ENCODE peak calls at places on chromosome 5, in eight cellular contexts. T, F, P, I, Q, M, C and W are unnamed samples.

GRCh38 chr5:57033103-57033502 is 81.2 kb upstream of the MIER3 start:
- DNase-seq in T (peak), M (no peak), P (no peak), Q (no peak), F (no peak), I (no peak), C (peak), W (no peak)

GRCh38 chr5:144429405-144429804 is 258.7 kb downstream of the KCTD16 start:
- DNase-seq in I (no peak), P (no peak), T (no peak), M (no peak), C (no peak), Q (no peak), F (no peak), W (no peak)

GRCh38 chr5:159419567-159419966 is 89.3 kb upstream of the IL12B start:
- DNase-seq in I (no peak), C (no peak), Q (no peak), T (peak), F (no peak), M (no peak), P (no peak), W (no peak)

GRCh38 chr5:30392897-30393296 is 800.6 kb upstream of the CDH6 start:
- DNase-seq in M (no peak), T (no peak), C (no peak), I (peak), F (no peak), P (no peak), Q (no peak), W (no peak)

GRCh38 chr5:142947427-142947709 is 177.2 kb downstream of the ARHGAP26 start:
- DNase-seq in I (no peak), P (no peak), M (no peak), F (no peak), T (no peak), Q (no peak), C (no peak), W (no peak)

GRCh38 chr5:73496984-73497457 is 1.2 kb upstream of the BTF3 start:
- DNase-seq in C (no peak), P (no peak), T (peak), F (no peak), Q (peak), M (peak), I (peak), W (no peak)

GRCh38 chr5:5018560-5018935 is 121.6 kb upstream of the ADAMTS16 start:
- DNase-seq in Q (no peak), I (no peak), F (no peak), M (peak), P (no peak), T (no peak), C (no peak), W (no peak)

GRCh38 chr5:1400936-1401335 is 44.3 kb downstream of the SLC6A3 start:
- DNase-seq in Q (no peak), M (no peak), I (no peak), P (peak), C (no peak), F (no peak), T (no peak), W (no peak)

GRCh38 chr5:102737161-102737560 is 17.9 kb upstream of the PAM start:
- DNase-seq in I (no peak), C (no peak), M (no peak), Q (no peak), T (no peak), F (no peak), P (no peak), W (no peak)

GRCh38 chr5:43190755-43191603 is 1.0 kb upstream of the NIM1K start:
- DNase-seq in Q (no peak), P (no peak), I (no peak), C (no peak), F (no peak), T (no peak), M (peak), W (no peak)

GRCh38 chr5:172840077-172840777 is 6.2 kb downstream of the ERGIC1 start:
- DNase-seq in F (no peak), I (no peak), T (no peak), Q (no peak), C (no peak), M (peak), P (no peak), W (no peak)

GRCh38 chr5:173394701-173395100 is 66.5 kb upstream of the STC2 start:
- DNase-seq in I (no peak), Q (no peak), T (no peak), P (no peak), F (no peak), M (peak), C (no peak), W (no peak)

GRCh38 chr5:37709020-37709419 is 130.8 kb downstream of the GDNF start:
- DNase-seq in M (no peak), F (no peak), C (no peak), Q (no peak), P (no peak), I (no peak), T (no peak), W (no peak)

GRCh38 chr5:137115152-137115551 is 384.0 kb downstream of the SPOCK1 start:
- DNase-seq in Q (no peak), C (no peak), F (no peak), I (no peak), T (no peak), P (no peak), M (no peak), W (no peak)

GRCh38 chr5:137122558-137122957 is 376.6 kb downstream of the SPOCK1 start:
- DNase-seq in F (no peak), Q (no peak), C (no peak), I (no peak), T (no peak), P (no peak), M (no peak), W (no peak)

GRCh38 chr5:137122075-137122474 is 377.1 kb downstream of the SPOCK1 start:
- DNase-seq in I (no peak), T (no peak), C (peak), F (no peak), M (peak), Q (no peak), P (no peak), W (no peak)

GRCh38 chr5:137118629-137119028 is 380.5 kb downstream of the SPOCK1 start:
- DNase-seq in C (no peak), M (no peak), Q (no peak), P (no peak), F (no peak), I (no peak), T (no peak), W (no peak)

DNA sequence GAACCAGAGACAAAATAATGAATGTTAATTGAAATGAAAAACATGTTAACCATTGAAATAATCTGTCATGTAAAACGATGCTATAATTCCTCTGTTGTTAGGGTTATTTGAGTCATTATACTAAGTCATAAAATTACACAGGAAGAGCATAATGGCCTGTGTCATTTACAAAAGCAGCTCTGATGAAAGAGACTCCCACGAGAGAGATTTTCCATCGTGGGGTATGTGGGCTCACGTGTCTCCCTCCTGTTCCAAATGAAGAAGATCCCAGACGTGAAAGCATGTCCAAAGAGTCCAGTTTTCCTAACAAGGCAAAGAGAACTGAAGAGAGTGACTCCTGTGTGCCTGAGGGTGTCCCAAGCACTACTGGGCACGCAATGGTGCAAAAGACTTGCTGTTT is 379.8 kb downstream of the SPOCK1 start:
- DNase-seq in M (no peak), T (no peak), P (no peak), I (no peak), Q (no peak), F (no peak), C (no peak), W (no peak)
- TF ChIP-seq CTCF in M (no peak), T (no peak), P (no peak), I (no peak), Q (no peak), F (no peak), C (no peak), W (no peak)

GRCh38 chr5:151076616-151077015 is 4.2 kb downstream of the TNIP1 start:
- DNase-seq in C (no peak), P (no peak), F (no peak), I (no peak), T (no peak), M (no peak), Q (no peak), W (no peak)
- H3K4me3 ChIP-seq in C (no peak), P (no peak), F (no peak), I (no peak), T (no peak), M (no peak), Q (no peak), W (no peak)

DNA sequence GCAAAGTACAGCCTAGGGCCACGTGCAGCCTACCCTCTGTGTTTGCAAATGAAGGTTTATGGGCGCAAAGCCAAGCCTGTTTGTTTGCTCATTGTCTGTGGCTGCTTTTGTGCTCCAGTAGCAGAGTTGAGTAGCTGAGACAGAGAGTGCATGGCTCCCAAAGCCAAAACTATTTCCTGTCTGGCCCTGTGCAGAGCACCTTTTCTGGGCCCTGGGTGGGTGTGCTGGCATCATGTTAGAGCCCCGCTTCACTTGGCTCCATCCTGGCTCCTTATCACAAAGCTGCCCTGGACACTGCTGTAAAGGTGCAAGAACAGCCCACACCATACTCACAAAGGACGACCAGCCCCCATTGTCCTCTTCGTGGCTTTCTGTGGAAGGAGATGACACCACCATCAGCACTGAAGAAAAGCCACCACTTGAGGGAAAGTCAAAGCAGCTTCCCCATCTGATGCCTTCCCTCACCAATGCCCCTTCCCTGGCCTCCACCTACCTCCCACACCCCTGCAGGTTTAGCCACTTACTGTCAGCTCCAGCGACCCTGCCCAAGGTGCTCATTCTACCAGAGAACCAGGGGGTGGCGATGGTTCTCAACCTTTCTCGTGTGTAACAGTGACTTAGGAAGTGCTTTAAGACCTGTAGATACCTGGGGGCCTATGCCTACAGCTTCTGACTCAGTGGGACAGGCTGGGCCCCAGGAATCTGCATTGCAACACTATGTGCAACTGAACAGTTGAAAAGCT is 23.4 kb downstream of the LCP2 start:
- DNase-seq in T (peak), P (no peak), F (no peak), M (no peak), Q (no peak), C (no peak), I (peak), W (no peak)
- TF ChIP-seq CTCF in T (peak), P (peak), F (peak), M (no peak), Q (peak), C (no peak), I (peak), W (peak)

DNA sequence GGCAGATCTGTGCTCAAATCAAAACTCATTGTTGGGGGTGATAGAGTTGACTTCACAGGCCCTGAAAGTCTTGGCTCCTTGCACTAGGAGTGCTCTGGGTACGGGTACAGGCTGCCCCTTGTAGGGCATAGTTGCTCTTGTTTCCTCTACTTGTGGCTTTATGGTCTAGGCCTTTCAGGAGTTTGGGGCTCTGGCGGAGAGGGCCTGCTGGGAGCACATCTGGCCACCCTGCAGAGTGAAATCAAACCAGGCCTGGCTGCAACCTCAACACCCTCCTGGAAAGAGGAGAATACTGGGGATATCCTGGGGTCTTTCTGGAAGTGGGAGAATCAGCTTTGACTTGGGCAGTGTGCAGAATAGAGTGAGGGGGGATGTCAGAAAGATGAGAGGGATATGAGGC is 1.5 kb downstream of the TGFBI start:
- DNase-seq in F (no peak), C (no peak), M (no peak), T (no peak), P (no peak), Q (no peak), I (no peak), W (peak)
- H3K4me3 ChIP-seq in F (peak), C (peak), M (peak), T (peak), P (peak), Q (peak), I (no peak), W (peak)

GRCh38 chr5:148005788-148006520 is 57.8 kb upstream of the SPINK5 start:
- DNase-seq in T (no peak), C (no peak), M (no peak), F (no peak), Q (no peak), I (no peak), P (no peak), W (no peak)
- TF ChIP-seq CTCF in T (no peak), C (no peak), M (peak), F (no peak), Q (no peak), I (peak), P (no peak), W (no peak)

GRCh38 chr5:10576121-10576789 is 12.4 kb downstream of the ANKRD33B start:
- DNase-seq in I (no peak), P (no peak), T (no peak), C (no peak), M (no peak), Q (no peak), F (no peak), W (no peak)

GRCh38 chr5:10578869-10579268 is 15.0 kb downstream of the ANKRD33B start:
- DNase-seq in I (peak), P (no peak), T (no peak), F (no peak), Q (no peak), C (no peak), M (no peak), W (no peak)

GRCh38 chr5:10578292-10578663 is 14.4 kb downstream of the ANKRD33B start:
- DNase-seq in I (no peak), P (no peak), T (no peak), C (no peak), Q (no peak), M (no peak), F (no peak), W (no peak)

GRCh38 chr5:10576790-10577189 is 12.9 kb downstream of the ANKRD33B start:
- DNase-seq in I (no peak), Q (no peak), M (no peak), C (no peak), T (no peak), F (no peak), P (no peak), W (no peak)

GRCh38 chr5:10577371-10578291 is 13.8 kb downstream of the ANKRD33B start:
- DNase-seq in Q (no peak), M (peak), P (no peak), T (no peak), I (no peak), F (no peak), C (no peak), W (no peak)
- H3K4me3 ChIP-seq in Q (no peak), M (no peak), P (no peak), T (no peak), I (no peak), F (no peak), C (no peak), W (no peak)

GRCh38 chr5:132100672-132101261 is 27.2 kb downstream of the CSF2 start:
- DNase-seq in I (peak), F (no peak), C (no peak), M (no peak), T (no peak), P (no peak), Q (peak), W (no peak)
- TF ChIP-seq CTCF in I (no peak), F (no peak), C (no peak), M (no peak), T (no peak), P (no peak), Q (no peak), W (no peak)

DNA sequence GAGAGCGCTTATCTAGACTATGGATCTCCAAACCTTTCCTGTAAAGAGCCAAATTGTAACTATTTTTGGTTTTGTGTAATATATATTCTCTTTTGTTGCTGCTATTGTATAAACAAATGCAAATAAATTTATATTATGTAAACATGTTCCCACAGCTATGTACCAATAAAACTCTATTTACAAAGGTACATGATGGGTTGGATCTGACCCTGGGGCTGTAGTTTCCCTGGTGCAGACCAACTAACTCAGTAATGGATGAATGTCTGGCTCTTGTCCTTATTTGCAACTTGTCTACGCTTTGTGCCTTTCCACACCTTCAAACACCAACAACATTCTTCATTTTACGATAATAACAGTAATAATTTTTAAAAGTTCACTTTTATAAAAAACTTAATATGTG is 27.5 kb upstream of the SPINK14 start:
- DNase-seq in C (no peak), F (no peak), T (no peak), M (no peak), Q (no peak), I (no peak), P (no peak), W (no peak)
- H3K4me3 ChIP-seq in C (no peak), F (no peak), T (no peak), M (no peak), Q (no peak), I (no peak), P (no peak), W (no peak)